ENCODE peak calls at places on chromosomes 12 and 14, in six cellular contexts. K is heart left ventricle, R is astrocyte of the spinal cord, I is IMR-90, H is PC-9, F is mammary epithelial cell. M is an unnamed sample.

GRCh38 chr14:55707365-55707804 is 127.4 kb downstream of the KTN1 start:
- DNase-seq in K (no peak), R (peak; percentile 65), I (peak; percentile 76), H (peak; percentile 60), F (peak; percentile 47), M (no peak)

GRCh38 chr12:11786638-11787365 is 137.3 kb downstream of the ETV6 start:
- DNase-seq in K (no peak), R (no peak), I (no peak), H (no peak), F (no peak), M (no peak)

GRCh38 chr14:89977668-89978067 is 21.9 kb downstream of the TDP1 start:
- DNase-seq in K (no peak), R (no peak), I (no peak), H (no peak), F (no peak), M (no peak)

GRCh38 chr14:85280074-85280473 is 249.9 kb upstream of the FLRT2 start:
- DNase-seq in K (no peak), R (no peak), I (peak; percentile 3), H (peak; percentile 34), F (peak; percentile 24), M (no peak)

GRCh38 chr12:127485528-127485927 is 781.4 kb upstream of the TMEM132C start:
- DNase-seq in K (no peak), R (peak; percentile 91), I (peak; percentile 86), H (no peak), F (peak; percentile 71), M (no peak)

GRCh38 chr12:39199371-39199770 is 243.5 kb downstream of the KIF21A start:
- DNase-seq in K (no peak), R (peak; percentile 37), I (no peak), H (no peak), F (no peak), M (no peak)

GRCh38 chr14:77682158-77682553 is 25.7 kb downstream of the ALKBH1 start:
- DNase-seq in K (no peak), R (peak; percentile 65), I (peak; percentile 65), H (peak; percentile 72), F (peak; percentile 60), M (no peak)

GRCh38 chr12:130139971-130140547 is 22.2 kb upstream of the FZD10 start:
- DNase-seq in K (no peak), R (no peak), I (no peak), H (no peak), F (no peak), M (no peak)

GRCh38 chr14:51398898-51399297 is 158.9 kb downstream of the TMX1 start:
- DNase-seq in K (peak; percentile 36), R (peak; percentile 79), I (peak; percentile 97), H (peak; percentile 72), F (peak; percentile 99), M (no peak)

GRCh38 chr12:95169368-95169767 is 47.9 kb downstream of the FGD6 start:
- DNase-seq in K (no peak), R (peak; percentile 83), I (peak; percentile 92), H (no peak), F (peak; percentile 77), M (no peak)

GRCh38 chr12:6786416-6787094 is 2.8 kb upstream of the CD4 start:
- DNase-seq in K (no peak), R (no peak), I (no peak), H (no peak), F (no peak), M (no peak)

GRCh38 chr12:110498984-110499706 is 2.8 kb downstream of the VPS29 start:
- DNase-seq in K (no peak), R (no peak), I (peak; percentile 13), H (no peak), F (peak; percentile 53), M (no peak)

GRCh38 chr12:110578522-110579238 is 4.4 kb downstream of the PPTC7 start:
- DNase-seq in K (no peak), R (no peak), I (no peak), H (no peak), F (no peak), M (no peak)

GRCh38 chr12:52906049-52906645 is 1.3 kb upstream of the KRT8 start:
- DNase-seq in K (no peak), R (no peak), I (no peak), H (peak; percentile 91), F (peak; percentile 88), M (no peak)

GRCh38 chr12:129753596-129753995 is 150.2 kb downstream of the TMEM132D start:
- DNase-seq in K (no peak), R (peak; percentile 71), I (no peak), H (no peak), F (no peak), M (no peak)

GRCh38 chr14:77580477-77580876 is 36.0 kb downstream of the SPTLC2 start:
- DNase-seq in K (no peak), R (no peak), I (no peak), H (no peak), F (no peak), M (no peak)

GRCh38 chr12:124289634-124290600 is 5.0 kb upstream of the RFLNA start:
- DNase-seq in K (peak; percentile 67), R (peak; percentile 32), I (peak; percentile 43), H (no peak), F (peak; percentile 40), M (no peak)

GRCh38 chr12:14828896-14829295 is 14.4 kb downstream of the ART4 start:
- DNase-seq in K (no peak), R (peak; percentile 41), I (peak; percentile 31), H (no peak), F (no peak), M (no peak)

GRCh38 chr12:29455087-29455486 is 42.4 kb downstream of the OVCH1 start:
- DNase-seq in K (no peak), R (no peak), I (no peak), H (no peak), F (no peak), M (no peak)

GRCh38 chr12:122064034-122064777 is 14.3 kb upstream of the MLXIP start:
- DNase-seq in K (peak; percentile 93), R (peak; percentile 92), I (peak; percentile 90), H (peak; percentile 95), F (peak; percentile 37), M (peak; percentile 44)

GRCh38 chr12:122867701-122868461 is 28.0 kb downstream of the VPS37B start:
- DNase-seq in K (peak; percentile 90), R (no peak), I (no peak), H (no peak), F (no peak), M (no peak)

GRCh38 chr12:97716356-97716755 is 253.8 kb downstream of the RMST start:
- DNase-seq in K (no peak), R (peak; percentile 1), I (no peak), H (no peak), F (peak; percentile 19), M (no peak)

GRCh38 chr12:65876898-65877721 is 52.8 kb downstream of the HMGA2 start:
- DNase-seq in K (no peak), R (peak; percentile 85), I (no peak), H (peak; percentile 83), F (no peak), M (peak; percentile 36)

GRCh38 chr12:124374147-124374546 is 79.3 kb downstream of the RFLNA start:
- DNase-seq in K (no peak), R (no peak), I (no peak), H (no peak), F (no peak), M (no peak)

GRCh38 chr14:77580964-77581505 is 35.4 kb downstream of the SPTLC2 start:
- DNase-seq in K (no peak), R (peak; percentile 89), I (peak; percentile 89), H (peak; percentile 73), F (no peak), M (no peak)

GRCh38 chr12:6688543-6688999 is 604 bp downstream of the ZNF384 start:
- DNase-seq in K (no peak), R (no peak), I (peak; percentile 13), H (no peak), F (no peak), M (no peak)

GRCh38 chr12:68611094-68611818 is 557 bp downstream of the RAP1B start:
- DNase-seq in K (peak; percentile 69), R (peak; percentile 68), I (peak; percentile 60), H (peak; percentile 45), F (peak; percentile 54), M (peak; percentile 26)

GRCh38 chr14:45905672-45906071 is 652.7 kb upstream of the MIS18BP1 start:
- DNase-seq in K (no peak), R (no peak), I (no peak), H (no peak), F (no peak), M (no peak)

GRCh38 chr12:93245543-93245942 is 132.2 kb upstream of the NUDT4 start:
- DNase-seq in K (no peak), R (no peak), I (no peak), H (no peak), F (no peak), M (no peak)

GRCh38 chr12:132921685-132922084 is 34.3 kb upstream of the CHFR start:
- DNase-seq in K (no peak), R (no peak), I (no peak), H (no peak), F (no peak), M (no peak)
- TF ChIP-seq CTCF in K (no peak), R (no peak), I (no peak), H (peak; percentile 23), F (peak; percentile 8), M (no peak)

GRCh38 chr14:49687942-49688700 is at the start of gene POLE2:
- DNase-seq in K (peak; percentile 74), R (peak; percentile 74), I (peak; percentile 47), H (no peak), F (peak; percentile 52), M (peak; percentile 67)
- TF ChIP-seq CTCF in K (no peak), R (no peak), I (no peak), H (no peak), F (no peak), M (no peak)

DNA sequence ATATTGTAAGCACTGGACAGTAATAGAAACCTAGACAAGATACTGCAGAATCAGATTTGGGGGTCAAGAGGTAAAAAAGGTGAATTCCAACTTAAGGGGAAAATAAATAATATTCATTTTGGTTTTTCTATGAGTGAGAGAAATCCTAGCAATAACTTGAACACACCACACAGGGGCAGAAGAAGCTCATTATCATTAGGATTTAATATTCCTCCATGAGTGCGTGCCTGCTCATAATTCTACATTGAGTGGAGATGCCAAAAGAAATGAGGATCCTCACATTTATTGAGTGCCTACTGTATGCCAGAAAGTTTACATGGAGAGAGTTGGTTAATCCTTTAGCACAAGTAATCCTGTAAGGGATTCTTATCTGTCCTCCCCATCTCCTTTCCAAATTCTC is 40.5 kb upstream of the C14orf132 start:
- DNase-seq in K (no peak), R (peak; percentile 35), I (peak; percentile 53), H (no peak), F (no peak), M (no peak)
- TF ChIP-seq CTCF in K (no peak), R (peak; percentile 41), I (peak; percentile 67), H (peak; percentile 52), F (peak; percentile 46), M (peak; percentile 41)

DNA sequence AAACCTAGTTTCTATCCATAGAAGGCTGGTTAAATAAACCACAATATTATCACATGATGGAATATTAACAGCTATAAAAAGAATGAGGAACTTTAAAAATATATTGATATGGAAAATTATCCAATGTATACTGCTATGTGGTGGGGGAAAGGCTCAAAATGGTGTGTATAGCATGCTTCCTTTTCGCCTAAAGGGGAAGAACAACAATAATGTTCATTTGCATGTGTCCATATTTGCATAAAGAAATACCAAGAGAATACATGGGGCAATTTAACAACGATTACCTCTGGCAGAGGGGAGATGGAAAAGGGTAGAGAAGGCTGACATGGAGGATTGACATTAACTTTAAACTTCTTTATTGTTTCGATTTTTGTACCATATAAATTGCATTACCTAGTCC is 121.3 kb upstream of the PARP11 start:
- DNase-seq in K (no peak), R (no peak), I (no peak), H (no peak), F (no peak), M (no peak)
- TF ChIP-seq CTCF in K (no peak), R (no peak), I (no peak), H (no peak), F (no peak), M (no peak)

M was measured in progenitor cell of endocrine pancreas.